ENCODE peak calls at places on chromosomes 3 and 15, in eight cellular contexts. P is CD4-positive, alpha-beta T cell; T is fibroblast of mammary gland; F is tibial artery; B is GM23338; E is AG10803; D is HCT116; M is mesothelial cell of epicardium. R is an unnamed sample.

GRCh38 chr3:58471025-58471887 is 20.6 kb upstream of the KCTD6 start:
- DNase-seq in P (peak; percentile 16), T (peak; percentile 86), F (no peak), B (no peak), E (peak; percentile 85), D (peak; percentile 70), M (no peak), R (peak; percentile 57)

GRCh38 chr3:192514754-192515660 is 212.3 kb downstream of the FGF12 start:
- DNase-seq in P (no peak), T (no peak), F (peak; percentile 61), B (peak; percentile 93), E (no peak), D (no peak), M (peak; percentile 41), R (no peak)

GRCh38 chr3:183392166-183393034 is 36.0 kb downstream of the MCF2L2 start:
- DNase-seq in P (no peak), T (peak; percentile 49), F (no peak), B (peak; percentile 28), E (no peak), D (no peak), M (no peak), R (no peak)

GRCh38 chr3:30694668-30695067 is 88.3 kb downstream of the TGFBR2 start:
- DNase-seq in P (no peak), T (no peak), F (no peak), B (no peak), E (no peak), D (no peak), M (no peak), R (no peak)

GRCh38 chr3:104825116-104825515 is 541.6 kb upstream of the ALCAM start:
- DNase-seq in P (no peak), T (peak; percentile 22), F (no peak), B (peak; percentile 83), E (peak; percentile 43), D (no peak), M (no peak), R (no peak)

GRCh38 chr15:92810418-92811138 is 89.5 kb upstream of the CHD2 start:
- DNase-seq in P (no peak), T (peak; percentile 76), F (peak; percentile 84), B (peak; percentile 63), E (peak; percentile 55), D (no peak), M (no peak), R (no peak)

GRCh38 chr3:54756330-54756731 is 171.5 kb downstream of the LRTM1 start:
- DNase-seq in P (no peak), T (peak; percentile 5), F (no peak), B (no peak), E (peak; percentile 83), D (no peak), M (no peak), R (peak; percentile 83)

GRCh38 chr3:38136272-38136806 is 588 bp downstream of the ACAA1 start:
- DNase-seq in P (no peak), T (peak; percentile 38), F (no peak), B (peak; percentile 59), E (peak; percentile 52), D (no peak), M (no peak), R (no peak)

GRCh38 chr3:161863775-161864174 is 367.2 kb downstream of the OTOL1 start:
- DNase-seq in P (no peak), T (no peak), F (no peak), B (no peak), E (no peak), D (no peak), M (no peak), R (no peak)

GRCh38 chr3:72767927-72768880 is 80.0 kb downstream of the SHQ1 start:
- DNase-seq in P (no peak), T (no peak), F (no peak), B (peak; percentile 34), E (no peak), D (no peak), M (no peak), R (no peak)

DNA sequence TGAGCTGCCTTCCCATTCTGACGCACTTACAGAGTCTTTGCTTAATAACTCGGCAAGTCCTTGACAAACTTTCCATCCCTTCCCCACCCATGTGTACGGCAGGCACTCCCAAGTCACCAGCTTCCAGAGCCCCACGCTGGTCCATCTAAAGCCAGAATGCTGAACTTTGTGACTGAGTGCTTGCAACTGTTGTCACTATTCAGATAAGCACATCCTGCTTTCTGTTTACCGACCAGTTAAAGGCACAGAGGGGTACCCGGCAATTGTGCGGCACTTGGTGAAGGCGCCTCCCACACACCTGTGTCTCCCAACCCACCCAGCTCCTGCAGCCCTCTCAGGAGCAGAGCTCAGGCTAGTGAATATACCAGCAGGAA is 430.6 kb downstream of the FOXP1 start:
- DNase-seq in P (no peak), T (no peak), F (no peak), B (peak; percentile 63), E (no peak), D (no peak), M (no peak), R (no peak)
- TF ChIP-seq CTCF in P (no peak), T (no peak), F (no peak), B (no peak), E (no peak), D (no peak), M (no peak), R (no peak)

GRCh38 chr3:33786565-33787327 is 11.7 kb upstream of the PDCD6IP start:
- DNase-seq in P (no peak), T (no peak), F (no peak), B (peak; percentile 46), E (no peak), D (no peak), M (no peak), R (no peak)
- TF ChIP-seq CTCF in P (no peak), T (no peak), F (no peak), B (no peak), E (no peak), D (no peak), M (no peak), R (no peak)

GRCh38 chr3:78857494-78858111 is 910.2 kb downstream of the ROBO1 start:
- DNase-seq in P (no peak), T (peak; percentile 66), F (no peak), B (no peak), E (no peak), D (no peak), M (no peak), R (no peak)
- TF ChIP-seq CTCF in P (no peak), T (peak; percentile 5), F (no peak), B (no peak), E (no peak), D (no peak), M (no peak), R (no peak)

DNA sequence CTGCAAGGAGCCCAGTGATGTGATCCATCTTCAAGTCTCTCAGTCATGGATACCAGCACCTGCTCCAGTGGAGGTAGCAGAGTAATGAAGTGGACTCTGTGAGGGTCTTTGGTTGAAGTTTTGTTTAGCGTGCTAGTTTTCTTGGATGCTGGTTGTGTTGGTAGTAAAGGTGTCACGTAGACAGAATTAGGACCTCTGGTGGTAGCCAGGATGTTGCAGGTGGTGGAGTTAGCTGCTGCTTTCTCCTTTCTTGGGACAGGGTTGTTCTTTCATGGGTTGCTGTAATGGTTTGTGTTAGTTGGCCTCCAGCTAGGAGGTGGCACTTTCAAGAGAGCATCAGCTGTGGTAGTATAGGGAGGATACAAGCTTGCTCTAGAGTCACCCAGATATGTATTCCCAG is 125.2 kb downstream of the ANXA2 start:
- DNase-seq in P (no peak), T (no peak), F (no peak), B (peak; percentile 37), E (no peak), D (no peak), M (no peak), R (no peak)
- TF ChIP-seq CTCF in P (no peak), T (no peak), F (no peak), B (peak; percentile 47), E (no peak), D (no peak), M (no peak), R (no peak)